ENCODE peak calls at places on chromosomes 2 and 18, in eight cellular contexts. P is tibial nerve, K is PC-3, F is IMR-90, A is MM.1S, S is NT2/D1, Z is psoas muscle, I is neural progenitor cell. G is an unnamed sample. For H3K27me3 and H3K36me3, the result is how much of the 10 kb centered on the place peaks cover.

GRCh38 chr2:138334323-138334722 is 167.2 kb upstream of the SPOPL start:
- DNase-seq in P (no peak), A (no peak), Z (peak), F (no peak), K (no peak), I (no peak), S (no peak), G (no peak)

GRCh38 chr2:238408615-238409340 is 17.9 kb upstream of the ASB1 start:
- DNase-seq in A (no peak), K (no peak), Z (no peak), S (no peak), P (no peak), I (no peak), F (no peak), G (no peak)

GRCh38 chr2:187499941-187500532 is 52.0 kb upstream of the CALCRL start:
- DNase-seq in S (peak), A (peak), I (peak), Z (peak), P (peak), K (peak), F (peak), G (peak)

GRCh38 chr2:124025349-124025720 is 248 bp downstream of the CNTNAP5 start:
- DNase-seq in A (no peak), P (no peak), F (no peak), I (no peak), K (no peak), Z (no peak), S (no peak), G (no peak)

GRCh38 chr2:34096552-34097171 is 497.6 kb upstream of the FAM98A start:
- DNase-seq in Z (no peak), P (peak), K (peak), I (peak), A (peak), S (peak), F (peak), G (peak)

GRCh38 chr2:104701471-104701911 is 152.4 kb upstream of the POU3F3 start:
- DNase-seq in S (no peak), Z (no peak), I (no peak), A (no peak), F (no peak), P (no peak), K (no peak), G (no peak)

GRCh38 chr2:74427551-74427950 is 6.0 kb downstream of the WDR54 start:
- DNase-seq in A (no peak), I (no peak), K (no peak), F (peak), P (no peak), S (no peak), Z (no peak), G (no peak)

GRCh38 chr2:120847700-120848321 is 112.1 kb downstream of the GLI2 start:
- DNase-seq in Z (no peak), I (no peak), F (no peak), A (no peak), K (no peak), P (no peak), S (no peak), G (no peak)

GRCh38 chr2:99520813-99521212 is 31.0 kb upstream of the REV1 start:
- DNase-seq in S (no peak), I (no peak), K (no peak), P (no peak), Z (no peak), F (no peak), A (no peak), G (no peak)

GRCh38 chr18:40607741-40608140 is 1347.3 kb upstream of the PIK3C3 start:
- DNase-seq in A (no peak), I (no peak), P (no peak), F (no peak), K (no peak), Z (no peak), S (no peak), G (no peak)

GRCh38 chr18:6557470-6558245 is 142.9 kb upstream of the L3MBTL4 start:
- DNase-seq in S (peak), F (no peak), Z (no peak), A (no peak), P (peak), K (no peak), I (peak), G (no peak)

GRCh38 chr2:222669353-222669752 is 2.1 kb upstream of the MOGAT1 start:
- DNase-seq in A (no peak), F (no peak), K (peak), I (no peak), P (no peak), Z (no peak), S (no peak), G (no peak)

GRCh38 chr2:224966663-224967062 is 75.6 kb downstream of the DOCK10 start:
- DNase-seq in F (no peak), A (no peak), Z (no peak), I (no peak), P (no peak), S (no peak), K (no peak), G (no peak)

GRCh38 chr2:180660881-180661280 is 319.5 kb upstream of the UBE2E3 start:
- DNase-seq in F (no peak), I (no peak), S (no peak), A (no peak), P (no peak), Z (no peak), K (no peak), G (no peak)

GRCh38 chr18:77170850-77171410 is 38.3 kb upstream of the MBP start:
- DNase-seq in Z (no peak), S (no peak), P (no peak), I (peak), A (no peak), K (no peak), F (no peak), G (no peak)

GRCh38 chr2:222656544-222657446 is 903 bp upstream of the FARSB start:
- DNase-seq in I (peak), F (no peak), P (no peak), Z (no peak), A (no peak), K (no peak), S (no peak), G (peak)

GRCh38 chr2:43040084-43040854 is 186.1 kb downstream of the ZFP36L2 start:
- DNase-seq in P (no peak), F (no peak), S (no peak), I (no peak), Z (peak), K (no peak), A (no peak), G (no peak)

GRCh38 chr2:215499330-215499729 is 63.5 kb upstream of the FN1 start:
- DNase-seq in F (peak), K (no peak), A (no peak), Z (no peak), S (no peak), P (no peak), I (no peak), G (no peak)

GRCh38 chr18:76546282-76546572 is 51.2 kb upstream of the ZNF516 start:
- DNase-seq in Z (no peak), K (no peak), S (no peak), I (no peak), A (no peak), F (no peak), P (no peak), G (no peak)

GRCh38 chr2:186093168-186093567 is 354.6 kb downstream of the FSIP2 start:
- DNase-seq in Z (no peak), K (no peak), A (no peak), I (no peak), P (no peak), F (no peak), S (no peak), G (no peak)

GRCh38 chr2:177983183-177983788 is 89.3 kb downstream of the PDE11A start:
- DNase-seq in S (peak), Z (no peak), A (peak), I (peak), P (no peak), F (peak), K (peak), G (peak)

GRCh38 chr2:2577366-2577765 is 246.3 kb upstream of the MYT1L start:
- DNase-seq in P (no peak), A (no peak), S (no peak), Z (no peak), F (no peak), I (no peak), K (no peak), G (no peak)

GRCh38 chr2:71348302-71348701 is 16.7 kb downstream of the ZNF638 start:
- DNase-seq in I (peak), K (peak), A (no peak), F (peak), P (no peak), S (no peak), Z (no peak), G (peak)

GRCh38 chr2:72718906-72719305 is 106.9 kb downstream of the EXOC6B start:
- DNase-seq in I (no peak), P (no peak), Z (no peak), K (peak), S (no peak), F (no peak), A (no peak), G (no peak)

GRCh38 chr2:227006189-227006897 is 157.7 kb downstream of the COL4A4 start:
- DNase-seq in I (no peak), K (no peak), S (no peak), Z (no peak), P (no peak), A (no peak), F (no peak), G (no peak)

GRCh38 chr18:50079571-50080295 is 115.2 kb downstream of the MYO5B start:
- DNase-seq in P (no peak), Z (peak), I (no peak), A (no peak), K (no peak), F (no peak), S (no peak), G (no peak)

DNA sequence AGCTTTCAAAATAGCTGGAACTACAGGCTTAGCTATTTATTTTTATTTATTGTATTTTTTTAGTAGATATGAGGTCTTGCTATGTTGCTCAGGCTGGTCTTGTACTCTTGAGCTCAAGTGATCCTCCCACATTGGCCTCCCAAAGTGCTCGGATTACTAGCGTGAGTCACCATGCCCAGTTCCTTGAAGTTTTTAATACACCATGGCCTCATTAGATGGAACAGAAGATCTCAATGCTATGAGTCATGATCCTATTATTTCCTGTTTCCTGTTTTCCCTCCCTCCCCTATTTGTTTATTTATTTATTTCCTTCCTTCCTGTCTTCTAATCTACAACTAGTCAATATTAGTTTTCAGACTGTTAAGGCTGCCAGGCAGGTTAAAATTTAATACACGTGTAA is 309.0 kb downstream of the CMPK2 start:
- DNase-seq in S (peak), P (no peak), A (no peak), Z (no peak), K (peak), F (peak), I (no peak), G (no peak)
- H3K27me3 ChIP-seq in S (under half), P (under half), A (under half), Z (under half), K (under half), F (under half), I (under half), G (under half)

GRCh38 chr2:113896791-113897190 is 6.9 kb downstream of the ACTR3 start:
- DNase-seq in F (peak), P (no peak), Z (no peak), K (no peak), S (no peak), A (no peak), I (no peak), G (peak)

GRCh38 chr2:113895819-113896563 is 6.1 kb downstream of the ACTR3 start:
- DNase-seq in P (no peak), Z (no peak), S (no peak), I (no peak), F (no peak), A (no peak), K (no peak), G (no peak)

GRCh38 chr2:113895301-113895700 is 5.4 kb downstream of the ACTR3 start:
- DNase-seq in I (no peak), A (no peak), P (no peak), Z (no peak), K (no peak), F (no peak), S (no peak), G (no peak)

GRCh38 chr2:113892004-113892740 is 2.3 kb downstream of the ACTR3 start:
- DNase-seq in S (no peak), K (no peak), F (no peak), Z (no peak), A (no peak), P (no peak), I (no peak), G (no peak)

GRCh38 chr2:113894156-113894743 is 4.4 kb downstream of the ACTR3 start:
- DNase-seq in I (no peak), Z (no peak), A (no peak), K (peak), F (peak), S (no peak), P (no peak), G (peak)
- H3K36me3 ChIP-seq in I (under half), Z (under half), A (under half), K (under half), F (under half), S (under half), P (under half), G (under half)

DNA sequence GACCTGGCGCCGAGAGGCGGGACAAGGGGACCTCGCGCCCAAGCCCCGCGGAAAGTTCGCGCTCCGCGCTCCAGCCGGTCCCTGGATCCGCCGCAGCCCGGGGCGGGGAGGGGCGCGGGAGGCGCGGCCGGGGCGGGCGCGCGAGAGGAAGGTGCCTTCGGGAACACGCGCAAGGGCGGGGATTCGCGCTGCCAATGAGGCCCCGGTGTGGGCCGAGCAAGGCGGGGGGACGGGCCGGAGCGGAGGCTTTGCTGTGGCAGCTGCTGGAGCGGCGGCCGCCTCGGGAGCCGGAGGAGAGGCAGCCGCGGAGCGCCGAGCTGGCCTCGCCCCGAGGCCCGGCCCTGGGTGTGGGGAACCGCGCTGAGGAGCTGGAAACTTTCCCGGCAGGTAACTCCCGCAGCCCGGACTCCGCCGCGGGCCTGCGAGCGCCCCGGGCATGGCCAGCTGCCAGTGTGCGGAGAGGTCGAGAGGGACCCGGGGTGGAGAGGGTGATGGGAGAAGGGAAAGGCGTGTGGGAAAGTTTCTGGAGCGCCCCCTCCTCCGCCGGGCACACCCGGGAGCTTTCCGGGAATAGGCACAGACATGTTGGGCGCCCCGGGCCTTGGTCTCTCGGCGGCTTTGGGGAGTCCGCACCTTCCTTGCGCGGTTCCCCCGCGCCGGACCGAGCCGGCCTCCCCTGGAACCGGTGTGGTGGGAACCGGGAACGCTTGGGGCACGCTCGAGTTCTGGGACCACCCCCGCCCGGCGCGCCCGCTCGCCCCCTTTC is at the start of gene TANC1:
- DNase-seq in A (peak), F (peak), S (peak), Z (peak), K (peak), P (peak), I (peak), G (peak)
- H3K27me3 ChIP-seq in A (under half), F (under half), S (under half), Z (under half), K (under half), P (under half), I (half or more), G (under half)

GRCh38 chr18:58909521-58909920 is 44.8 kb downstream of the ZNF532 start:
- DNase-seq in I (no peak), K (no peak), A (no peak), P (no peak), S (no peak), Z (no peak), F (no peak), G (no peak)

GRCh38 chr18:58915006-58915799 is 50.5 kb downstream of the ZNF532 start:
- DNase-seq in S (no peak), I (no peak), A (peak), P (no peak), Z (no peak), F (no peak), K (no peak), G (no peak)

GRCh38 chr18:58911241-58911640 is 46.6 kb downstream of the ZNF532 start:
- DNase-seq in Z (no peak), S (no peak), I (no peak), K (no peak), F (peak), A (no peak), P (no peak), G (no peak)

GRCh38 chr18:58908006-58908405 is 43.3 kb downstream of the ZNF532 start:
- DNase-seq in P (no peak), S (no peak), K (no peak), Z (no peak), F (no peak), A (no peak), I (no peak), G (no peak)

GRCh38 chr18:58911766-58912165 is 47.1 kb downstream of the ZNF532 start:
- DNase-seq in S (no peak), K (no peak), A (peak), P (peak), F (peak), Z (no peak), I (no peak), G (peak)
- H3K36me3 ChIP-seq in S (half or more), K (under half), A (under half), P (under half), F (under half), Z (under half), I (under half), G (under half)

GRCh38 chr2:19140463-19141208 is 217.8 kb downstream of the OSR1 start:
- DNase-seq in Z (no peak), A (no peak), K (peak), S (peak), F (peak), P (no peak), I (no peak), G (no peak)
- H3K27me3 ChIP-seq in Z (under half), A (under half), K (under half), S (under half), F (under half), P (under half), I (under half), G (under half)

DNA sequence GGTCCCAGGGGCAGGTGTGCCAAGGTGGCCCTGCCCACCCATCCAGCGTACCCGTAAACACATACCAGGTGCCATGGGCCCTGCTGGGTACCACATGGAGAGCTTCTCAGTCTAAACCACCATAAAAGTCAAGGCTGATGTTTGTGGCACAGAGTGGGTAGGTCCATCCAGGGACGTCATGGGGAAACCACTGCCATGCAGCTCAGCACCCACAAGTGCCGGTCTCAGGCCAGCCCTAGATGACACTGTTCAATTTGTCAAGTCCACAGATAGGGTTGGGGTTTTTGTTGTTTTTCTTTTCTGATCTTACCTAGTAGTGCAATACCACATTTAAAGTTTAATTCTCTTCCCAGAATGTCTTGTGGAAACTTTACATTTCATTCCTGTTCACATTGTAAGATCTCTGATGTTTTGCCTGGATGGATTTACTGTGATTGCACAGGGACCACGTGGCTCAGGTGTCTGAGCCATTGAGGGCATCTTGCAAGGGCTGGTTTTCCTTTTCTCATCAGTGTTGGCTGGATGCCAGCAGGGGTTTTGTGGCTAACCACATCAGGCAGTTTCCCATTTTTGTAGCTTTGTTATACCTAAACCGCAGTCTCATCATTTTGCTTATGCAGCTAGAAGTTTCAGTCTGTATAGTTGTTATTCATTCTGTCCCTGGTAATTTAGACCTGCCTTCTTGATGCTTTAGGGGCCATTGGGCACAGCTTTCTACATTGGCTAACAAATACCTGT is 64.7 kb downstream of the STK25 start:
- DNase-seq in A (peak), S (no peak), I (no peak), Z (no peak), K (peak), P (no peak), F (peak), G (no peak)
- H3K36me3 ChIP-seq in A (under half), S (half or more), I (under half), Z (under half), K (under half), P (under half), F (under half), G (under half)

GRCh38 chr18:37489011-37489410 is 76.6 kb downstream of the CELF4 start:
- DNase-seq in A (no peak), F (no peak), S (no peak), P (no peak), K (no peak), I (no peak), Z (no peak), G (no peak)
- H3K27me3 ChIP-seq in A (under half), F (under half), S (half or more), P (under half), K (under half), I (half or more), Z (half or more), G (half or more)

GRCh38 chr2:20521193-20521592 is 74.3 kb downstream of the RHOB start:
- DNase-seq in P (no peak), K (no peak), I (no peak), A (no peak), F (no peak), S (no peak), Z (no peak), G (no peak)
- H3K36me3 ChIP-seq in P (under half), K (under half), I (under half), A (under half), F (under half), S (under half), Z (under half), G (under half)

DNA sequence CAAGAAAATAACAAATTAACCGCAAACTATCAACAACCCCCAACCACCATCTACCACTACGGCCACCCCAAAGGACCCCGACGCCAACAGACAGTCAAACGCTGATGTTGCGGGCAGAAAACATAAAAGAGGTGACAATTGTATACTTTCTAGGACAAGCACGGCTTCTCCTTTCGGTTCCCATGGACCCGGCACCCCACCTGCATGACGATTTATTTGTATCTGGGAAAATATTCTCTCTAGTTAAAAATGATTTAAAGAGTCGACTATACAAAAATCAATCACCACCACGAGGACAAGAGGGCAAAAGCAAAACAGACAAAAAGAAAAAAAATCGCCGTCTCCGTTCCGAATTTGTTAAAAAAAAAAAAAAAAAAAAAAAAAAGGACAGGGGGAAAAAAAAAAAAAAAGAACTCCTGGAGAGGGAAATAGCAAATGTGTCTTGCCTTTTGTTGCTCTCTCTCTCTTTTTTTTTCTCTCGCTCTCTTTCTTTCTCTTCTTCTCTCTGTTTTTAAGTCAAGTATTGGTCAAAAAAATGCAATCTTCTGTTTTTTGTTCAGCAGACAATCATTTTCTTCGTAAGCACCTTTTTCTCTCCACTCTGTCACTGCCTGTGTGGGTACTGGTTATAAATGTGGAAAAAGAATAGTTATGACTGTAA is 3.6 kb downstream of the SIX3 start:
- DNase-seq in F (no peak), S (no peak), P (no peak), Z (no peak), K (no peak), I (no peak), A (no peak), G (no peak)
- H3K27me3 ChIP-seq in F (half or more), S (half or more), P (under half), Z (half or more), K (under half), I (half or more), A (under half), G (half or more)

G was measured in cardiac muscle cell.